ENCODE peak calls at places on chromosome 18, in eight cellular contexts. C is upper lobe of left lung, M is tibial nerve, Q is sigmoid colon, F is H1, A is A549, V is stomach, Z is K562. G is an unnamed sample. For H3K4me1, the result is how much of the 10 kb centered on the place peaks cover.

GRCh38 chr18:46301081-46301480 is 196.9 kb downstream of the HAUS1 start:
- DNase-seq in A (no peak), Q (no peak), V (no peak), C (no peak), M (no peak), F (no peak), Z (no peak), G (no peak)

GRCh38 chr18:7096838-7097237 is 20.8 kb downstream of the LAMA1 start:
- DNase-seq in F (no peak), Z (no peak), C (no peak), A (no peak), M (no peak), Q (no peak), V (no peak), G (peak)

GRCh38 chr18:33817096-33817495 is 239.1 kb downstream of the ASXL3 start:
- DNase-seq in M (no peak), Q (no peak), A (no peak), V (no peak), F (peak), Z (no peak), C (no peak), G (no peak)

GRCh38 chr18:79223431-79223830 is 154.2 kb downstream of the ATP9B start:
- DNase-seq in Z (no peak), Q (no peak), M (no peak), F (no peak), A (no peak), C (no peak), V (no peak), G (no peak)

GRCh38 chr18:60090170-60090569 is 190.4 kb downstream of the PMAIP1 start:
- DNase-seq in A (no peak), F (no peak), Z (no peak), V (no peak), Q (no peak), M (no peak), C (no peak), G (no peak)

GRCh38 chr18:6624729-6625308 is 104.7 kb upstream of the ARHGAP28 start:
- DNase-seq in Q (no peak), A (no peak), V (no peak), Z (no peak), F (no peak), M (no peak), C (no peak), G (no peak)

GRCh38 chr18:28823506-28824182 is 646.7 kb upstream of the CDH2 start:
- DNase-seq in Z (no peak), V (no peak), F (no peak), C (peak), Q (no peak), A (no peak), M (no peak), G (no peak)

GRCh38 chr18:62318613-62319012 is 6.5 kb upstream of the TNFRSF11A start:
- DNase-seq in Q (no peak), A (no peak), M (no peak), F (no peak), Z (peak), V (no peak), C (no peak), G (no peak)

GRCh38 chr18:11849845-11850747 is 1.1 kb upstream of the CHMP1B start:
- DNase-seq in A (peak), Z (peak), F (no peak), C (no peak), M (peak), V (peak), Q (peak), G (no peak)

GRCh38 chr18:24022141-24022540 is 7.6 kb downstream of the TTC39C start:
- DNase-seq in M (no peak), Q (no peak), C (no peak), Z (no peak), F (no peak), V (no peak), A (no peak), G (no peak)
- TF ChIP-seq EP300 in M (no peak), Q (no peak), C (no peak), Z (no peak), F (no peak), V (no peak), A (no peak), G (no peak)

GRCh38 chr18:50341443-50341842 is 33.4 kb upstream of the SKA1 start:
- DNase-seq in Z (no peak), A (no peak), C (no peak), F (no peak), Q (no peak), V (no peak), M (no peak), G (no peak)

GRCh38 chr18:50338676-50339075 is 36.2 kb upstream of the SKA1 start:
- DNase-seq in A (no peak), Z (no peak), Q (no peak), F (no peak), C (no peak), V (no peak), M (no peak), G (no peak)

GRCh38 chr18:50340078-50340477 is 34.8 kb upstream of the SKA1 start:
- DNase-seq in Z (no peak), Q (no peak), F (peak), M (no peak), V (no peak), A (no peak), C (peak), G (no peak)

GRCh38 chr18:50334546-50335152 is 40.2 kb upstream of the SKA1 start:
- DNase-seq in F (no peak), A (no peak), V (no peak), Z (no peak), Q (no peak), M (no peak), C (no peak), G (no peak)

DNA sequence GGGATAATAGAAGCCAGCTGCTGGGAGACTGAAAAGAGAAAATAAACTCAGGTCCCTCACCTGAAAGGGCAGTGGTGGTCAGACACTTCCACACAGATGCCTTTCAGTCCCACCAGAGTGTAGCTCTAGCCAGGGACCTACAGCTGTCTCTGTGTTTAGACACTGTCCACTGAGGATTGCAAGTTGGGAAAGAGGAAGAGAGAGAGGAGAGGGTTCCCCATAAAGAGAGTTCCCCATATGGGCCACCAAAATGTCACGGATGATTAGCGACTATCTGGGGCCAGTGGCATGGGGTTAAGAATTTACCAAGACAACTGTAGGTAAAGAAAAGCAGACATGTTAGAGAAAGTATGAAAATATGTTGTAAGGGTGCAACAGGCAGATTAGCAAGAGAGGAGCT is 36.7 kb upstream of the SKA1 start:
- DNase-seq in C (no peak), Z (no peak), V (no peak), Q (no peak), M (no peak), A (no peak), F (no peak), G (no peak)
- H3K4me1 ChIP-seq in C (under half), Z (under half), V (under half), Q (under half), M (under half), A (under half), F (under half), G (under half)

DNA sequence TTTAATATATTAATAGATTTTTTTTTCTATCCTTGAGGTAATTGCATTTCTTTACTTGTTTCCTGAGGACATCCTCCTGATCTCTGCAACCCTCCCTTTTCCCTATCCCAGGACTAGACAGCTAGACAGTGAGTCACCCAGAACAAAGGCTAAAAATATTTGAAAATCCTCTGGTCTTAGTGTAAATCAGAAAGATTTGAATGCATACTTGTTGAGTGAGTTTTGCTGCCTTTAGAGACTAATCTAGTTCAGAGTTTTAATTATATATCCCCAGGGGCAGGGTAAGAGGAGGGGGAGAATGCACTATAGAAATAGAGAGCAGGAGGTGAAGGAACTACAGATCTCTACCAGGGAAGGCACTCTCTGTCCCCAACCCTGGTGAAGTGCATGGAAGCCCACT is 202.3 kb upstream of the TCF4 start:
- DNase-seq in C (no peak), F (no peak), M (no peak), V (no peak), Z (no peak), Q (no peak), A (peak), G (no peak)
- TF ChIP-seq EP300 in C (no peak), F (no peak), M (no peak), V (no peak), Z (no peak), Q (no peak), A (no peak), G (no peak)

GRCh38 chr18:44597797-44598196 is 82.9 kb upstream of the SETBP1 start:
- DNase-seq in V (no peak), F (no peak), C (no peak), A (no peak), Q (no peak), Z (no peak), M (no peak), G (no peak)

GRCh38 chr18:44601447-44601846 is 79.2 kb upstream of the SETBP1 start:
- DNase-seq in C (no peak), Z (no peak), F (no peak), Q (no peak), M (no peak), V (no peak), A (no peak), G (no peak)

GRCh38 chr18:44598514-44598913 is 82.2 kb upstream of the SETBP1 start:
- DNase-seq in F (no peak), C (no peak), Q (no peak), Z (no peak), V (no peak), A (no peak), M (no peak), G (no peak)

GRCh38 chr18:44602380-44602779 is 78.3 kb upstream of the SETBP1 start:
- DNase-seq in Z (no peak), F (no peak), C (no peak), V (no peak), M (no peak), Q (no peak), A (no peak), G (no peak)

GRCh38 chr18:44599409-44599808 is 81.3 kb upstream of the SETBP1 start:
- DNase-seq in C (no peak), Z (no peak), Q (no peak), M (no peak), V (no peak), F (no peak), A (no peak), G (no peak)
- H3K4me1 ChIP-seq in C (under half), Z (under half), Q (under half), M (under half), V (under half), F (under half), A (under half), G (under half)

GRCh38 chr18:49207373-49207772 is 253.1 kb downstream of the DYM start:
- DNase-seq in M (no peak), Q (no peak), A (no peak), C (no peak), F (no peak), V (no peak), Z (no peak), G (no peak)
- TF ChIP-seq EP300 in M (no peak), Q (no peak), A (no peak), C (no peak), F (no peak), V (no peak), Z (no peak), G (no peak)

DNA sequence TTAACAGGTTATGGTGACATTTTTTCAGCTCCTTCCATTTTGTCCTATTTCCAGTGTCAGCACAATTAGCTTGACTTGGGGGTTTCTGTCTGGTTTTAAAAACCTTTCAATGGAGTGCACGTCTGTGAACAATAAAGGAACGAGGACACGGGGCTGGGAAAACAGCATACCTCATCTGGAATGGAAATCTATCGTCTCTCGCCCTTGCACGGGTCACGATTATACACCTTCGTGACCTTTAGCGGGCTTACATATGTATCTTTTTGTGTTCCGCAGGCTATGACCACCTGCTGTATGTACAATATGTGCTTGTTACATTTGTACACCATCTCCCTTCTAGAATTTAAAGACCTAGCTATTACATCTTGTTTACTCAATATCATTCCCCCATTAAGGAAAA is 2.3 kb upstream of the ZNF532 start:
- DNase-seq in M (no peak), C (no peak), Z (no peak), Q (peak), A (no peak), V (no peak), F (no peak), G (no peak)
- H3K4me1 ChIP-seq in M (half or more), C (under half), Z (under half), Q (half or more), A (half or more), V (half or more), F (half or more), G (half or more)

GRCh38 chr18:76903386-76903785 is 81.0 kb downstream of the ZNF236 start:
- DNase-seq in V (no peak), M (no peak), F (no peak), Q (no peak), Z (no peak), A (no peak), C (no peak), G (no peak)
- TF ChIP-seq EP300 in V (no peak), M (no peak), F (no peak), Q (no peak), Z (no peak), A (no peak), C (no peak), G (no peak)

DNA sequence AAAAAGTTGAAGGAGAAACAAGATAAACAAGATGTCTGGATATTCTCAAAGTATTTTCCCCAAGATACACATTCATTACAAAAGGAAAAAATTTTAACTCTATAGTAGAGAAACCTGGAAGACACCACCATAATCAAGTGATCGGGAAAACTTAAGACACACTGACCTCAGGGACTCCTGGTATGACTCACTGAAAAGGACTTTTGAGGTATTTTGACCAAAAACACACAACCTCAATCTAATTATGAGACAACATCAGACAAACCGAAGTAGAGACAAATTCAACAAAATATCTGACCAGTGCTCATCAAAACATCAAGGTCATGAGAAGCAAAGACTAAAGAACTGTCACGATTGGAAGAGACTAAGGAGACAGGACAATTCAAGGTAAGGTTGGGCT is 34.7 kb downstream of the LPIN2 start:
- DNase-seq in V (no peak), C (no peak), Q (no peak), M (no peak), F (no peak), Z (no peak), A (no peak), G (no peak)
- H3K4me1 ChIP-seq in V (half or more), C (half or more), Q (half or more), M (half or more), F (under half), Z (half or more), A (half or more), G (half or more)

GRCh38 chr18:27057459-27058302 is 127.4 kb downstream of the CHST9 start:
- DNase-seq in A (no peak), Q (no peak), F (no peak), M (no peak), Z (no peak), V (no peak), C (no peak), G (no peak)
- TF ChIP-seq EP300 in A (no peak), Q (no peak), F (no peak), M (no peak), Z (no peak), V (no peak), C (no peak), G (peak)

GRCh38 chr18:1002653-1003178 is 98.0 kb downstream of the ADCYAP1 start:
- DNase-seq in V (no peak), Q (no peak), C (no peak), F (no peak), A (no peak), Z (no peak), M (no peak), G (no peak)
- H3K4me1 ChIP-seq in V (under half), Q (under half), C (under half), F (under half), A (under half), Z (under half), M (under half), G (under half)